ENCODE peak calls at places on chromosomes 12 and 14, in ten cellular contexts. W, Y, L, B, G, O, C, R, D and V are unnamed samples. For H3K4me1, the result is how much of the 10 kb centered on the place peaks cover.

GRCh38 chr12:104740668-104741067 is 217.4 kb downstream of the SLC41A2 start:
- DNase-seq in B (no peak), R (peak), W (no peak), G (no peak), D (no peak), C (no peak), L (no peak), O (no peak), Y (peak), V (no peak)

GRCh38 chr14:64572721-64573508 is 23.2 kb downstream of the PPP1R36 start:
- DNase-seq in Y (no peak), W (peak), L (peak), B (no peak), O (no peak), D (no peak), R (no peak), C (no peak), G (peak), V (no peak)

GRCh38 chr12:47308672-47309071 is 228.9 kb upstream of the AMIGO2 start:
- DNase-seq in C (no peak), G (no peak), O (no peak), L (no peak), W (no peak), Y (no peak), R (no peak), B (no peak), D (no peak), V (no peak)

GRCh38 chr12:131672941-131673330 is 38.0 kb upstream of the SFSWAP start:
- DNase-seq in R (no peak), Y (no peak), O (no peak), G (no peak), C (no peak), D (no peak), W (no peak), L (no peak), B (peak), V (no peak)

GRCh38 chr12:105433804-105434203 is 103.3 kb downstream of the C12orf75 start:
- DNase-seq in D (no peak), C (no peak), L (no peak), W (peak), Y (no peak), R (no peak), G (peak), O (no peak), B (no peak), V (no peak)

GRCh38 chr12:31233061-31233730 is 92.8 kb downstream of the SINHCAF start:
- DNase-seq in D (peak), Y (no peak), W (no peak), G (no peak), R (no peak), C (no peak), O (no peak), B (no peak), L (no peak), V (no peak)

GRCh38 chr14:24816011-24816928 is 182.3 kb upstream of the GZMB start:
- DNase-seq in L (peak), W (peak), G (peak), D (peak), C (no peak), O (no peak), Y (peak), R (no peak), B (no peak), V (no peak)

GRCh38 chr14:24783791-24784190 is 149.8 kb upstream of the GZMB start:
- DNase-seq in G (no peak), L (no peak), O (no peak), C (no peak), W (no peak), D (no peak), B (no peak), R (no peak), Y (no peak), V (no peak)

GRCh38 chr12:92028039-92028709 is 117.5 kb downstream of the BTG1 start:
- DNase-seq in W (no peak), R (no peak), D (no peak), C (no peak), O (no peak), L (peak), Y (no peak), B (no peak), G (peak), V (no peak)

GRCh38 chr12:24228980-24229730 is 279.7 kb upstream of the SOX5 start:
- DNase-seq in B (no peak), O (no peak), C (no peak), D (no peak), R (no peak), G (no peak), W (peak), L (peak), Y (no peak), V (no peak)

GRCh38 chr14:38243696-38244250 is 12.1 kb downstream of the CLEC14A start:
- DNase-seq in C (no peak), R (no peak), L (no peak), G (no peak), Y (no peak), B (no peak), D (no peak), O (no peak), W (no peak), V (no peak)

GRCh38 chr12:38776657-38777056 is 128.7 kb downstream of the CPNE8 start:
- DNase-seq in W (no peak), O (no peak), R (no peak), G (no peak), Y (no peak), D (no peak), L (no peak), B (no peak), C (no peak), V (no peak)

GRCh38 chr14:33634631-33635030 is 316.2 kb downstream of the EGLN3 start:
- DNase-seq in O (no peak), G (peak), D (no peak), B (no peak), W (no peak), Y (no peak), L (no peak), C (no peak), R (no peak), V (no peak)

GRCh38 chr12:126930234-126930633 is 1336.7 kb upstream of the TMEM132C start:
- DNase-seq in B (no peak), R (no peak), Y (no peak), W (no peak), L (no peak), C (no peak), O (no peak), D (no peak), G (no peak), V (no peak)

GRCh38 chr12:69204191-69204590 is 35.2 kb upstream of the CPSF6 start:
- DNase-seq in G (no peak), L (no peak), W (no peak), Y (no peak), O (no peak), D (no peak), B (no peak), C (no peak), R (no peak), V (no peak)

GRCh38 chr12:82910246-82910893 is 223.7 kb downstream of the TMTC2 start:
- DNase-seq in G (no peak), O (no peak), Y (no peak), B (no peak), W (no peak), L (no peak), D (no peak), R (no peak), C (no peak), V (no peak)

GRCh38 chr12:2163172-2163927 is 110.6 kb downstream of the CACNA1C start:
- DNase-seq in B (peak), W (peak), R (no peak), G (peak), D (peak), O (peak), Y (peak), C (no peak), L (peak), V (no peak)

GRCh38 chr14:75452324-75452723 is 24.5 kb downstream of the JDP2 start:
- DNase-seq in G (no peak), Y (no peak), O (no peak), L (no peak), D (no peak), W (no peak), R (no peak), B (no peak), C (no peak), V (no peak)
- H3K4me1 ChIP-seq in G (under half), Y (half or more), O (half or more), L (under half), D (half or more), W (half or more), R (under half), B (half or more), C (under half), V (under half)

DNA sequence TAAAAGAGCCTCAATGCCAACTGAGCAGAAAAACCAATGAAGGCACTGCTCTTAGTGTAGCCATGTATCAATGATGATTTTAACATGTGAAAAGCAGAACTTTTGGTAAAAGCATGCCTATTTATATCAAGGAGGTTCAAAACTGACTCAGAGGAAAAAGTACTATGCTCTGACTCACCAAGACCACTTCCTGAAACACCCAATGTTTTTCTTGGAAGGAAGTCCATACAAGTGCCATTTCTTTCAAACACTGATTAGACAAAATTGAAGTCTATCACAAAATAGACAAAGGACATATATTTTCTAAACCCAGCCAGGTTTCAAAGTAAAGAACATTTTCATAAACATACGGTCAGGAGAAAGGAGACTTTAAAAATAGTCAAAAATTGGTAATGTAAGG is 88.6 kb downstream of the EPS8 start:
- DNase-seq in O (no peak), G (peak), B (no peak), Y (no peak), W (peak), C (no peak), L (peak), R (peak), D (no peak), V (no peak)
- H3K27ac ChIP-seq in O (peak), G (peak), B (peak), Y (peak), W (no peak), C (no peak), L (peak), R (no peak), D (no peak), V (no peak)

GRCh38 chr12:646303-647038 is 16.8 kb downstream of the NINJ2 start:
- DNase-seq in B (no peak), W (no peak), G (no peak), D (no peak), C (no peak), R (no peak), L (no peak), Y (no peak), O (peak), V (no peak)
- H3K4me3 ChIP-seq in B (no peak), W (no peak), G (no peak), D (no peak), C (no peak), R (no peak), L (no peak), Y (no peak), O (no peak), V (no peak)

GRCh38 chr14:104692261-104692938 is 3.0 kb downstream of the INF2 start:
- DNase-seq in D (no peak), G (no peak), B (no peak), L (no peak), Y (no peak), O (no peak), W (no peak), R (no peak), C (no peak), V (no peak)
- H3K4me1 ChIP-seq in D (under half), G (half or more), B (half or more), L (under half), Y (half or more), O (under half), W (under half), R (under half), C (half or more), V (half or more)

DNA sequence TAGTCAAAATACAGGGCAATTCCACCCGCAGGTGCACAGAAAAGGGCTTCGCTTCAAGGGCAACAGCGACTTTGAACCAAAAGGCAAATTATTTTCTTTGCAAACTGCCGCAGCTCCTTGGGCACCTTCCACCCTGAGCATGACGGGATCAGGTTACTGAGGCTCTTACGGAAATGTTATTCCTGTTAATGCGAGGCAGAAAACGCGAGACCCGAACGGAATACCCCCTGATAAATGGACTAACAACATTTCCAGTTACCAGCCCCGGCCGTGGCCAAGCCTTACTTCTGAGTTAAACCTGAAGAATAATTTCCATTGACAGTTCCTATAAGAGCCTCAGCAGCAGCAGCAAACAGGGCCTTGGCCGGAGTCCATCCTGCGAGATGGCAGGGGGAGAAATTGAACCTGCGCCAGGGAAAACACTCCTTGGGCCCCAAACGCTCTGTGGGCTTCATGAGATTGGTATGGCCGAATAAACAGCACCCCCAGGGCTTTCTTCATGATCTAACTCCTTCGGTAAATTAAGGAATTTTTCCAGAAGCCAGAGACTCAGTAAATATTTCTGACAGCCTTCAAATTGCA is 70.0 kb upstream of the DICER1 start:
- DNase-seq in D (peak), O (no peak), R (no peak), G (peak), Y (no peak), L (peak), C (no peak), B (no peak), W (peak), V (no peak)
- H3K27ac ChIP-seq in D (peak), O (no peak), R (no peak), G (peak), Y (no peak), L (no peak), C (no peak), B (no peak), W (no peak), V (no peak)

DNA sequence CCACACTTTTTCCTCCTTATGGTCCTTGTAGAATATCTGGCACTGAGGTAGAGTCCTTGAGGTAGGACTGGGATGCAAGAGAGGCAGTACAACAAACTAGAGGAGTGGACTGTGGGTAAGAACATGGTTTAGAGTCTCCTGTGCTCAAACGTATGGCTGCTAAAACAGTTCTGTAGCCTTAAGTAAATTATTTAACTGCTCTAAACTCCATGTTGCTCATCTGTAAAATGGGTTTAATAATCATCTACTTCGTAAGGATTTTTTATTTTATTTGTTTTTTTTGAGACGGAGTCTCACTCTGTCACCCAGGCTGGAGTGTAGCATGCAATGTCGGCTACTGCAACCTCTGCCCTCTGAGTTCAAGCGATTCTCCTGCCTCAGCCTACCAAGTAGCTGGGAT is 3.6 kb upstream of the COPZ1 start:
- DNase-seq in G (no peak), D (no peak), W (no peak), Y (no peak), R (no peak), B (no peak), C (no peak), L (no peak), O (no peak), V (no peak)
- H3K4me3 ChIP-seq in G (no peak), D (no peak), W (no peak), Y (no peak), R (no peak), B (no peak), C (no peak), L (no peak), O (no peak), V (no peak)